ENCODE peak calls at places on chromosomes 12 and 14, in four cellular contexts. One of them, this sample, is unnamed.

GRCh38 chr12:51270067-51270846 is at the start of gene SMAGP:
- DNase-seq in IMR-90: peak; percentile 21
- DNase-seq in kidney: peak; percentile 91
- DNase-seq in PC-3: peak; percentile 86
- DNase-seq in this sample: peak; percentile 88

GRCh38 chr12:88113871-88114270 is 28.0 kb downstream of the CEP290 start:
- DNase-seq in IMR-90: peak; percentile 21
- DNase-seq in kidney: no peak
- DNase-seq in PC-3: peak; percentile 20
- DNase-seq in this sample: no peak

GRCh38 chr12:58341791-58342190 is 400.4 kb downstream of the ATP23 start:
- DNase-seq in kidney: no peak
- DNase-seq in PC-3: peak; percentile 13
- DNase-seq in IMR-90: peak; percentile 93
- DNase-seq in this sample: no peak

GRCh38 chr14:75011356-75012097 is 8.8 kb downstream of the EIF2B2 start:
- DNase-seq in kidney: no peak
- DNase-seq in PC-3: peak; percentile 48
- DNase-seq in IMR-90: peak; percentile 78
- DNase-seq in this sample: no peak

GRCh38 chr14:68782091-68782981 is 10.5 kb downstream of the ZFP36L1 start:
- DNase-seq in IMR-90: no peak
- DNase-seq in PC-3: no peak
- DNase-seq in kidney: no peak
- DNase-seq in this sample: peak; percentile 62

GRCh38 chr12:7498832-7499231 is 4.7 kb downstream of the CD163 start:
- DNase-seq in PC-3: no peak
- DNase-seq in IMR-90: peak; percentile 62
- DNase-seq in kidney: no peak
- DNase-seq in this sample: no peak

GRCh38 chr12:81389550-81390099 is 311.7 kb downstream of the ACSS3 start:
- DNase-seq in kidney: no peak
- DNase-seq in IMR-90: no peak
- DNase-seq in PC-3: no peak
- DNase-seq in this sample: no peak

GRCh38 chr14:44942436-44942835 is 19.3 kb downstream of the KLHL28 start:
- DNase-seq in PC-3: no peak
- DNase-seq in IMR-90: no peak
- DNase-seq in kidney: no peak
- DNase-seq in this sample: no peak

GRCh38 chr12:6758511-6758910 is 5.6 kb upstream of the MLF2 start:
- DNase-seq in PC-3: no peak
- DNase-seq in IMR-90: no peak
- DNase-seq in kidney: no peak
- DNase-seq in this sample: no peak

GRCh38 chr12:21453312-21453852 is 15.9 kb downstream of the PYROXD1 start:
- DNase-seq in kidney: no peak
- DNase-seq in PC-3: no peak
- DNase-seq in IMR-90: no peak
- DNase-seq in this sample: no peak

GRCh38 chr12:89085421-89085820 is 266.9 kb downstream of the DUSP6 start:
- DNase-seq in IMR-90: no peak
- DNase-seq in PC-3: no peak
- DNase-seq in kidney: peak; percentile 52
- DNase-seq in this sample: no peak

GRCh38 chr12:87667378-87667777 is 361.8 kb downstream of the C12orf50 start:
- DNase-seq in IMR-90: peak; percentile 35
- DNase-seq in PC-3: peak; percentile 61
- DNase-seq in kidney: no peak
- DNase-seq in this sample: no peak

GRCh38 chr12:607541-608001 is 55.7 kb downstream of the NINJ2 start:
- DNase-seq in PC-3: peak; percentile 67
- DNase-seq in kidney: peak; percentile 65
- DNase-seq in IMR-90: no peak
- DNase-seq in this sample: peak; percentile 77

GRCh38 chr14:23351681-23352505 is 794 bp downstream of the SLC22A17 start:
- DNase-seq in PC-3: no peak
- DNase-seq in kidney: peak; percentile 65
- DNase-seq in IMR-90: no peak
- DNase-seq in this sample: no peak

GRCh38 chr12:116880817-116881324 is 370 bp downstream of the HRK start:
- DNase-seq in IMR-90: peak; percentile 45
- DNase-seq in kidney: peak; percentile 73
- DNase-seq in PC-3: peak; percentile 72
- DNase-seq in this sample: no peak

GRCh38 chr14:59333668-59334067 is 131.5 kb downstream of the GPR135 start:
- DNase-seq in PC-3: no peak
- DNase-seq in IMR-90: peak; percentile 95
- DNase-seq in kidney: no peak
- DNase-seq in this sample: no peak

GRCh38 chr14:61514006-61514830 is 181.1 kb upstream of the HIF1A start:
- DNase-seq in IMR-90: peak; percentile 37
- DNase-seq in kidney: no peak
- DNase-seq in PC-3: peak; percentile 78
- DNase-seq in this sample: no peak

GRCh38 chr12:132329036-132329738 is at the start of gene GALNT9:
- DNase-seq in kidney: peak; percentile 72
- DNase-seq in PC-3: no peak
- DNase-seq in IMR-90: no peak
- DNase-seq in this sample: no peak

GRCh38 chr14:93884950-93885349 is 42.2 kb upstream of the FAM181A start:
- DNase-seq in IMR-90: no peak
- DNase-seq in PC-3: no peak
- DNase-seq in kidney: no peak
- DNase-seq in this sample: no peak

GRCh38 chr14:29749327-29749726 is 178.3 kb downstream of the PRKD1 start:
- DNase-seq in kidney: no peak
- DNase-seq in PC-3: peak; percentile 59
- DNase-seq in IMR-90: peak; percentile 83
- DNase-seq in this sample: no peak

GRCh38 chr14:76313861-76314260 is 62.1 kb upstream of the ESRRB start:
- DNase-seq in PC-3: no peak
- DNase-seq in IMR-90: no peak
- DNase-seq in kidney: no peak
- DNase-seq in this sample: no peak

GRCh38 chr14:39592390-39592789 is 160.2 kb upstream of the FBXO33 start:
- DNase-seq in IMR-90: no peak
- DNase-seq in PC-3: no peak
- DNase-seq in kidney: peak; percentile 8
- DNase-seq in this sample: no peak

GRCh38 chr12:131413471-131413870 is 297.4 kb upstream of the SFSWAP start:
- DNase-seq in kidney: no peak
- DNase-seq in PC-3: no peak
- DNase-seq in IMR-90: no peak
- DNase-seq in this sample: no peak

GRCh38 chr14:50871914-50872732 is at the start of gene ABHD12B:
- DNase-seq in kidney: no peak
- DNase-seq in IMR-90: no peak
- DNase-seq in PC-3: no peak
- DNase-seq in this sample: no peak

GRCh38 chr14:51653096-51653814 is 1.5 kb downstream of the FRMD6 start:
- DNase-seq in IMR-90: peak; percentile 60
- DNase-seq in PC-3: peak; percentile 77
- DNase-seq in kidney: no peak
- DNase-seq in this sample: no peak

GRCh38 chr12:57749061-57749460 is 3.0 kb downstream of the CDK4 start:
- DNase-seq in PC-3: no peak
- DNase-seq in kidney: peak; percentile 59
- DNase-seq in IMR-90: no peak
- DNase-seq in this sample: no peak

GRCh38 chr12:109947511-109947910 is 47.4 kb downstream of the TCHP start:
- DNase-seq in PC-3: no peak
- DNase-seq in IMR-90: peak; percentile 84
- DNase-seq in kidney: no peak
- DNase-seq in this sample: no peak

GRCh38 chr12:53698948-53699672 is 23.2 kb upstream of the ATP5MC2 start:
- DNase-seq in kidney: no peak
- DNase-seq in PC-3: no peak
- DNase-seq in IMR-90: no peak
- DNase-seq in this sample: no peak

GRCh38 chr12:69389836-69390235 is 30.3 kb downstream of the YEATS4 start:
- DNase-seq in PC-3: no peak
- DNase-seq in kidney: no peak
- DNase-seq in IMR-90: peak; percentile 79
- DNase-seq in this sample: no peak

GRCh38 chr12:76450690-76451089 is 102.5 kb upstream of the BBS10 start:
- DNase-seq in IMR-90: peak; percentile 46
- DNase-seq in PC-3: peak; percentile 82
- DNase-seq in kidney: no peak
- DNase-seq in this sample: no peak

GRCh38 chr12:104426926-104427546 is 29.7 kb upstream of the CHST11 start:
- DNase-seq in IMR-90: peak; percentile 70
- DNase-seq in kidney: no peak
- DNase-seq in PC-3: peak; percentile 89
- DNase-seq in this sample: no peak

GRCh38 chr12:39070775-39071174 is 165.4 kb upstream of the CPNE8 start:
- DNase-seq in IMR-90: no peak
- DNase-seq in PC-3: peak; percentile 85
- DNase-seq in kidney: no peak
- DNase-seq in this sample: no peak

GRCh38 chr14:103748539-103748867 is 32.9 kb downstream of the ZFYVE21 start:
- DNase-seq in IMR-90: no peak
- DNase-seq in kidney: no peak
- DNase-seq in PC-3: no peak
- DNase-seq in this sample: no peak

GRCh38 chr12:132491761-132492378 is 1.9 kb downstream of the FBRSL1 start:
- DNase-seq in kidney: no peak
- DNase-seq in IMR-90: no peak
- DNase-seq in PC-3: peak; percentile 29
- DNase-seq in this sample: no peak

This sample was measured in posterior vena cava.